ENCODE peak calls at places on chromosomes 7 and 10, in five cellular contexts. D is AG10803, W is fibroblast of the aortic adventitia, V is MM.1S, O is esophagus squamous epithelium. F is an unnamed sample.
A peak's percentile ranks its signal among the peaks of the same experiment; 100 is the strongest.

GRCh38 chr7:41710838-41711237 is 7.9 kb upstream of the INHBA start:
- DNase-seq in W (no peak), O (no peak), V (no peak), D (no peak), F (no peak)

GRCh38 chr10:37488792-37489657 is 363.6 kb downstream of the ANKRD30A start:
- DNase-seq in V (no peak), O (no peak), W (peak; percentile 10), D (peak; percentile 39), F (no peak)

GRCh38 chr7:48505061-48505460 is 333.8 kb downstream of the ABCA13 start:
- DNase-seq in V (no peak), D (no peak), O (no peak), W (no peak), F (no peak)

GRCh38 chr7:148921806-148922205 is 37.7 kb upstream of the EZH2 start:
- DNase-seq in O (no peak), D (no peak), W (no peak), V (no peak), F (no peak)

GRCh38 chr7:327991-328702 is 38.2 kb downstream of the FOXL3 start:
- DNase-seq in D (no peak), O (no peak), W (no peak), V (no peak), F (no peak)

GRCh38 chr10:107650939-107651338 is 486.4 kb upstream of the SORCS1 start:
- DNase-seq in D (no peak), W (no peak), O (no peak), V (no peak), F (no peak)

GRCh38 chr7:44618754-44619153 is 12.3 kb downstream of the OGDH start:
- DNase-seq in D (no peak), V (no peak), O (no peak), W (no peak), F (no peak)

GRCh38 chr7:27962250-27962649 is 218.3 kb downstream of the JAZF1 start:
- DNase-seq in O (no peak), V (no peak), D (no peak), W (no peak), F (no peak)

GRCh38 chr7:11668727-11669126 is 163.3 kb downstream of the THSD7A start:
- DNase-seq in V (no peak), W (no peak), D (no peak), O (no peak), F (no peak)

GRCh38 chr7:127322351-127322750 is 69.6 kb upstream of the GRM8 start:
- DNase-seq in D (no peak), W (no peak), V (no peak), O (no peak), F (no peak)

GRCh38 chr7:25288536-25289283 is 60.4 kb upstream of the NPVF start:
- DNase-seq in O (no peak), V (no peak), D (no peak), W (no peak), F (no peak)

GRCh38 chr10:101095550-101096213 is 33.9 kb downstream of the KAZALD1 start:
- DNase-seq in O (no peak), W (peak; percentile 60), V (peak; percentile 65), D (peak; percentile 49), F (peak; percentile 64)

GRCh38 chr7:18570890-18571478 is 75.4 kb downstream of the HDAC9 start:
- DNase-seq in W (peak; percentile 77), V (no peak), D (peak; percentile 64), O (no peak), F (peak; percentile 74)

GRCh38 chr7:7202375-7202720 is 20.0 kb downstream of the C1GALT1 start:
- DNase-seq in V (no peak), O (no peak), D (no peak), W (peak; percentile 45), F (no peak)

GRCh38 chr7:114084381-114085312 is 165.8 kb upstream of the PPP1R3A start:
- DNase-seq in D (peak; percentile 25), V (peak; percentile 67), O (no peak), W (peak; percentile 42), F (peak; percentile 17)

GRCh38 chr10:123904834-123905409 is 13.3 kb upstream of the CPXM2 start:
- DNase-seq in V (no peak), D (no peak), O (no peak), W (no peak), F (no peak)

GRCh38 chr7:99395616-99396327 is 12.6 kb downstream of the PDAP1 start:
- DNase-seq in O (no peak), D (no peak), V (no peak), W (no peak), F (no peak)

GRCh38 chr10:81479316-81479715 is 395.7 kb upstream of the NRG3 start:
- DNase-seq in D (no peak), V (no peak), O (no peak), W (no peak), F (no peak)

GRCh38 chr10:50293508-50294320 is 42.4 kb upstream of the ASAH2 start:
- DNase-seq in O (no peak), D (no peak), V (no peak), W (no peak), F (no peak)

GRCh38 chr7:57211428-57212100 is 79.3 kb upstream of the ZNF479 start:
- DNase-seq in W (no peak), O (no peak), D (no peak), V (no peak), F (no peak)

GRCh38 chr7:11573128-11573527 is 258.9 kb downstream of the THSD7A start:
- DNase-seq in D (no peak), O (no peak), V (no peak), W (no peak), F (no peak)

GRCh38 chr7:50142421-50143113 is 49.5 kb upstream of the ZPBP start:
- DNase-seq in O (no peak), V (peak; percentile 45), W (peak; percentile 60), D (peak; percentile 35), F (peak; percentile 59)

GRCh38 chr7:75639071-75639892 is 99.5 kb downstream of the HIP1 start:
- DNase-seq in V (no peak), W (peak; percentile 31), O (no peak), D (peak; percentile 49), F (peak; percentile 47)

GRCh38 chr7:43463401-43463980 is 119.4 kb upstream of the STK17A start:
- DNase-seq in O (no peak), D (peak; percentile 39), V (no peak), W (no peak), F (no peak)

GRCh38 chr7:25789701-25790240 is 362.2 kb upstream of the NFE2L3 start:
- DNase-seq in V (no peak), D (no peak), W (no peak), O (no peak), F (no peak)

GRCh38 chr7:155517969-155518368 is 28.4 kb downstream of the CNPY1 start:
- DNase-seq in O (no peak), D (no peak), W (no peak), V (no peak), F (no peak)

GRCh38 chr7:149799397-149800168 is 26.2 kb upstream of the ZNF467 start:
- DNase-seq in D (no peak), W (no peak), V (peak; percentile 58), O (no peak), F (peak; percentile 12)

GRCh38 chr10:71740069-71740468 is 20.5 kb upstream of the C10orf105 start:
- DNase-seq in W (peak; percentile 82), V (no peak), O (no peak), D (peak; percentile 78), F (peak; percentile 51)

DNA sequence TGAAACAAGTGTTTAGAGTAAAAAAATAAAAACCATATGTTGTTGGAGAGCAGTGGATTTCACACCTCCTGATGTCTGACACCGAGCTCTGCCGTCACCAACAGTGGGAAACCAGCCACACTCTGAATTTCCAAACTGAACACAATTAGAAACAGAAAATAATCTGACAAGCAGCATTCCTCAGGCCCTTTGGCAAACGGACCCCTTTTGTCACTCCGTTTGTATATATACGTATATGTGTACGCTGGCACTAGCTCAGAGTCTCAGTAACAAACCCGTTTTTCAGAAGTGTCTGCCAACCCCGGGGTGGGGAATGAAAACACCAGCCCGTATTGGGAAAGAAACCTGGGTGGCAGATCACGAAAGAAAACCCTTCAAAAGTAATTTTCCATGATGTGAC is 32.5 kb downstream of the TACC2 start:
- DNase-seq in W (peak; percentile 68), V (no peak), O (no peak), D (peak; percentile 62), F (peak; percentile 33)
- TF ChIP-seq CTCF in W (no peak), V (no peak), O (no peak), D (no peak), F (no peak)

GRCh38 chr10:44680764-44681163 is 230.4 kb upstream of the TMEM72 start:
- DNase-seq in V (no peak), O (no peak), W (no peak), D (no peak), F (no peak)

GRCh38 chr10:44673245-44673999 is 237.7 kb upstream of the TMEM72 start:
- DNase-seq in W (no peak), V (no peak), D (no peak), O (no peak), F (no peak)

GRCh38 chr10:44671321-44671720 is 239.8 kb upstream of the TMEM72 start:
- DNase-seq in V (no peak), D (no peak), W (no peak), O (no peak), F (no peak)

GRCh38 chr10:44674536-44674935 is 236.6 kb upstream of the TMEM72 start:
- DNase-seq in O (no peak), W (peak; percentile 65), D (peak; percentile 17), V (no peak), F (peak; percentile 35)

DNA sequence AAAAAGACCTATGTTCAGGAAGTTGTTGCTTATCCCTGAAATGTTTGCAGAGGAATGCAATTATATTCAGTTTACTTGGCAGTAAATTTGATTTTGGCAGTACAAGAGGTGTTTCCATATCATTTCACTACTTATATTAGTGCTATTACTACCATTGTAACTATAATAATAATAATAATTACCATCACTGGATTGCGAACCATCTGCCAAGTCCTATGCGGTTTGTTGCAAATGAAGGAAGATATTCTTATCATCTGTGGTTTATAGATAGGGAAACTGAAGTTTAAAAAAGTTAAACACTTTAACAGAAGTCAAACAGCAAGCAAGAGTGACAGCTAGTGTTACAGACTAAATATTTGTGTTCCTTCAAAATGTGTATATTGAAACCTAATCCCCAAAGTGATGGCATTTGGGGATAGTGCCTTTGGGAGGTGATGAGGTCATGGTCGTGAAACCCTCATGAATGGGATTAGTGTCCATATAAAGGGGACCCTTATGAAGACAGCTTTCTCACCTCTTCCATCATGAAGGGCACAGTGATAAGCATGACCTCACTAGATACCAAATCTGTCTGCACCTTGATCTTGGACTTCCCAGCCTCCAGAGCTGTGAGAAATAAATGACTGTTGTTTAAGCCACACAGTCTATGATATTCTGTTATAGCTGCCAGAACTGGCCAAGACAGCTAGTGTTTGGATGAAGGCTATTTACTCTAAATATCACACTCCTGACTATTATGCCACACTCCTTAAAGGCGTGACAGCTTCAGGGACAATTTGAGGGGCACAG is 235.9 kb upstream of the TMEM72 start:
- DNase-seq in D (no peak), W (peak; percentile 45), O (no peak), V (no peak), F (peak; percentile 24)
- TF ChIP-seq CTCF in D (no peak), W (no peak), O (no peak), V (no peak), F (no peak)

DNA sequence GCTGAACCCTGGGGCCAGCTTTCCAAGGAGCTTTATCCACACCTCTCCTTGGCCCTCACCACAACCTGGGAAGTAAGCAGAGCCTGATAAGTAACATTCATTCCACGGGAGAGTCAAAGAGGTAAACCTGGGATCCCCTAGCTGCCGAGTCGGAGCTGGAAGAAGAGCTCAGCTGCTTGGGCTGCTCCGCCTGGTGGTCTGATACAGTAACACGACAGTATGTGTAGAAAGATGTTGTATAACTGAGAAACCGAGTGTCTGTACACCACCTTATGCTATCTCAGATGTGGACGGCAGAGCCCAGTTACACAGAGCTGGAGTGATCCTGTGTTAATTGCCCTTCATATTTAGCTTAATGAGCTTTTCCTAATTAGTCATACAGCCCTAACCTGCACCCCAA is 151.3 kb upstream of the KMT2E start:
- DNase-seq in D (no peak), O (no peak), V (no peak), W (no peak), F (peak; percentile 10)
- TF ChIP-seq CTCF in D (peak; percentile 49), O (peak; percentile 5), V (peak; percentile 10), W (peak; percentile 31), F (peak; percentile 40)

GRCh38 chr10:128530301-128530700 is 404.1 kb upstream of the MKI67 start:
- DNase-seq in O (no peak), D (no peak), W (no peak), V (peak; percentile 25), F (peak; percentile 3)
- TF ChIP-seq CTCF in O (no peak), D (peak; percentile 48), W (peak; percentile 6), V (peak; percentile 65), F (peak; percentile 32)

F was measured in fibroblast of pulmonary artery.